ENCODE peak calls at places on chromosomes 13 and 19, in four cellular contexts. R is IMR-90, K is HepG2, A is A549. B is an unnamed sample.

GRCh38 chr19:36246006-36246391 is 31.1 kb downstream of the ZNF146 start:
- DNase-seq in R (no peak), K (no peak), A (no peak), B (no peak)

GRCh38 chr13:85277753-85278152 is 521.5 kb downstream of the SLITRK6 start:
- DNase-seq in R (peak), K (peak), A (peak), B (no peak)

GRCh38 chr19:41302624-41303351 is 7.2 kb upstream of the CCDC97 start:
- DNase-seq in R (no peak), K (no peak), A (no peak), B (no peak)

GRCh38 chr13:51834581-51835158 is 10.3 kb downstream of the TMEM272 start:
- DNase-seq in R (no peak), K (no peak), A (no peak), B (no peak)

GRCh38 chr19:38736036-38736412 is 8.2 kb downstream of the CAPN12 start:
- DNase-seq in R (no peak), K (no peak), A (peak), B (peak)

GRCh38 chr13:33367931-33368330 is 82.4 kb upstream of the STARD13 start:
- DNase-seq in R (no peak), K (no peak), A (no peak), B (no peak)

GRCh38 chr13:105412171-105412570 is 1123.3 kb downstream of the EFNB2 start:
- DNase-seq in R (no peak), K (no peak), A (no peak), B (no peak)

GRCh38 chr13:110390572-110390971 is 83.5 kb downstream of the COL4A2 start:
- DNase-seq in R (peak), K (no peak), A (no peak), B (no peak)

GRCh38 chr19:20078696-20079095 is 896 bp downstream of the ZNF90 start:
- DNase-seq in R (peak), K (no peak), A (no peak), B (no peak)

GRCh38 chr19:4871711-4872110 is 4.2 kb upstream of the PLIN3 start:
- DNase-seq in R (no peak), K (no peak), A (no peak), B (no peak)
- TF ChIP-seq MAZ in R (no peak), K (no peak), A (no peak), B (no peak)

GRCh38 chr19:51317381-51317780 is 5.9 kb downstream of the IGLON5 start:
- DNase-seq in R (no peak), K (no peak), A (no peak), B (no peak)

GRCh38 chr19:51320258-51320657 is 8.8 kb downstream of the IGLON5 start:
- DNase-seq in R (no peak), K (no peak), A (no peak), B (peak)

GRCh38 chr19:51317968-51318367 is 6.5 kb downstream of the IGLON5 start:
- DNase-seq in R (no peak), K (no peak), A (no peak), B (no peak)

GRCh38 chr19:51316688-51317087 is 5.2 kb downstream of the IGLON5 start:
- DNase-seq in R (no peak), K (no peak), A (no peak), B (no peak)

GRCh38 chr19:51318687-51319675 is 7.5 kb downstream of the IGLON5 start:
- DNase-seq in R (no peak), K (no peak), A (no peak), B (peak)
- TF ChIP-seq MAZ in R (no peak), K (no peak), A (no peak), B (no peak)

GRCh38 chr19:55544776-55545439 is 435 bp downstream of the SBK3 start:
- DNase-seq in R (no peak), K (peak), A (no peak), B (peak)

GRCh38 chr19:55549500-55550320 is 4.4 kb upstream of the SBK3 start:
- DNase-seq in R (peak), K (peak), A (peak), B (no peak)

GRCh38 chr19:55545443-55545842 is at the start of gene SBK3:
- DNase-seq in R (no peak), K (no peak), A (no peak), B (no peak)

GRCh38 chr19:55545913-55546495 is 661 bp upstream of the SBK3 start:
- DNase-seq in R (no peak), K (peak), A (no peak), B (no peak)

GRCh38 chr19:55546822-55547614 is 1.7 kb upstream of the SBK3 start:
- DNase-seq in R (peak), K (peak), A (no peak), B (peak)
- TF ChIP-seq MAZ in R (no peak), K (no peak), A (no peak), B (no peak)

GRCh38 chr13:29905845-29906244 is 55.4 kb upstream of the UBL3 start:
- DNase-seq in R (peak), K (peak), A (no peak), B (no peak)
- TF ChIP-seq MAZ in R (no peak), K (no peak), A (no peak), B (no peak)

GRCh38 chr13:71625694-71626093 is 241.3 kb downstream of the DACH1 start:
- DNase-seq in R (peak), K (no peak), A (no peak), B (no peak)
- TF ChIP-seq MAZ in R (no peak), K (no peak), A (no peak), B (no peak)

DNA sequence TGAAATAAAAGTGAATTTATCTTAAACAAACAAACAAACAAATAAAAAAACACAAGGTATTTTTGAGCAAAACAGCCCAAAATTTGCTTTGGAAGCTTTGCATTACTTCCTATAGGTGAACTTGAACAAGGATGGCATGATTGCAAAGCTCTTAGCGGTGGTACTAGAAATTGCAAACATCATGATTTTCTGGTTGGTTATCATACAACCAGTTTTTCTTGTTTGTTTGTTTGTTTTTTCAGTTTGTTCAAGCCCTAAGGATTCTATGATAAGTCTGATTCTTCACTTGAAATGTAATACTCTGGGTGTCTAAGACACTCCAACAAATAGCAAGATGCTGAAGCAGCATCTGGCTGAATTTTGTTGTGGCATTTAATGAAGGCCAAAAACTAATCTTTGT is 15.9 kb downstream of the DCLK1 start:
- DNase-seq in R (no peak), K (no peak), A (no peak), B (no peak)
- TF ChIP-seq MAZ in R (no peak), K (no peak), A (no peak), B (no peak)

GRCh38 chr13:28251462-28251861 is 113.1 kb downstream of the PAN3 start:
- DNase-seq in R (no peak), K (no peak), A (no peak), B (no peak)

GRCh38 chr13:28248080-28248479 is 109.7 kb downstream of the PAN3 start:
- DNase-seq in R (no peak), K (no peak), A (no peak), B (no peak)

GRCh38 chr13:28245465-28245864 is 107.1 kb downstream of the PAN3 start:
- DNase-seq in R (no peak), K (no peak), A (no peak), B (no peak)

GRCh38 chr13:28250542-28250941 is 112.2 kb downstream of the PAN3 start:
- DNase-seq in R (no peak), K (no peak), A (no peak), B (no peak)

GRCh38 chr13:28246891-28247290 is 108.5 kb downstream of the PAN3 start:
- DNase-seq in R (peak), K (no peak), A (no peak), B (no peak)
- TF ChIP-seq MAZ in R (no peak), K (no peak), A (no peak), B (no peak)

GRCh38 chr19:45908956-45909355 is 5.6 kb downstream of the NANOS2 start:
- DNase-seq in R (peak), K (no peak), A (no peak), B (no peak)
- TF ChIP-seq MAZ in R (no peak), K (no peak), A (no peak), B (no peak)

B was measured in K562.